ENCODE peak calls at places on chromosomes 5 and 9, in nine cellular contexts. E, J, W, Y, K, U, O, G and C are unnamed samples. For H3K27me3, H3K4me1 and H3K36me3, the result is how much of the 10 kb centered on the place peaks cover.

GRCh38 chr5:76325876-76326491 is 77.1 kb upstream of the IQGAP2 start:
- DNase-seq in E (no peak), J (no peak), W (no peak), Y (peak), K (no peak), U (no peak), O (no peak), G (no peak), C (no peak)

GRCh38 chr5:172086312-172086975 is 80.0 kb upstream of the FBXW11 start:
- DNase-seq in E (no peak), J (no peak), W (no peak), Y (no peak), K (no peak), U (no peak), O (no peak), G (no peak), C (no peak)

GRCh38 chr9:134367796-134368490 is 41.7 kb downstream of the RXRA start:
- DNase-seq in E (no peak), J (no peak), W (peak), Y (no peak), K (no peak), U (peak), O (no peak), G (no peak), C (no peak)

GRCh38 chr9:14482856-14483255 is 168.9 kb upstream of the NFIB start:
- DNase-seq in E (no peak), J (no peak), W (no peak), Y (no peak), K (no peak), U (no peak), O (no peak), G (no peak), C (no peak)

GRCh38 chr9:106868565-106868964 is 5.6 kb downstream of the ZNF462 start:
- DNase-seq in E (no peak), J (peak), W (no peak), Y (no peak), K (no peak), U (no peak), O (no peak), G (no peak), C (no peak)

GRCh38 chr9:125110464-125110863 is 32.9 kb downstream of the SCAI start:
- DNase-seq in E (no peak), J (no peak), W (no peak), Y (no peak), K (peak), U (no peak), O (no peak), G (no peak), C (no peak)

GRCh38 chr9:128001411-128002298 is 20.9 kb upstream of the EEIG1 start:
- DNase-seq in E (no peak), J (no peak), W (peak), Y (no peak), K (no peak), U (no peak), O (peak), G (no peak), C (peak)

GRCh38 chr5:131377785-131378325 is 114.0 kb downstream of the CDC42SE2 start:
- DNase-seq in E (no peak), J (no peak), W (no peak), Y (no peak), K (no peak), U (no peak), O (peak), G (no peak), C (no peak)

GRCh38 chr9:126373241-126373640 is 46.6 kb downstream of the MVB12B start:
- DNase-seq in E (no peak), J (no peak), W (no peak), Y (no peak), K (no peak), U (no peak), O (peak), G (no peak), C (peak)

GRCh38 chr5:138552700-138553099 is 9.7 kb upstream of the ETF1 start:
- DNase-seq in E (no peak), J (no peak), W (no peak), Y (no peak), K (no peak), U (no peak), O (no peak), G (no peak), C (no peak)

GRCh38 chr9:21084242-21084850 is 6.6 kb upstream of the IFNB1 start:
- DNase-seq in E (no peak), J (no peak), W (no peak), Y (no peak), K (no peak), U (no peak), O (no peak), G (no peak), C (no peak)

GRCh38 chr9:34988218-34989055 is 1.1 kb upstream of the DNAJB5 start:
- DNase-seq in E (peak), J (peak), W (peak), Y (peak), K (no peak), U (no peak), O (no peak), G (peak), C (no peak)

GRCh38 chr5:38929838-38930237 is 84.0 kb downstream of the OSMR start:
- DNase-seq in E (no peak), J (no peak), W (no peak), Y (no peak), K (no peak), U (no peak), O (no peak), G (no peak), C (no peak)

GRCh38 chr9:70587143-70587710 is 172.8 kb upstream of the KLF9 start:
- DNase-seq in E (no peak), J (no peak), W (no peak), Y (no peak), K (no peak), U (no peak), O (peak), G (peak), C (peak)

GRCh38 chr5:54643679-54644078 is 126.1 kb downstream of the SNX18 start:
- DNase-seq in E (no peak), J (no peak), W (no peak), Y (no peak), K (no peak), U (no peak), O (peak), G (no peak), C (peak)

GRCh38 chr5:135977375-135977928 is 22.7 kb upstream of the LECT2 start:
- DNase-seq in E (peak), J (peak), W (no peak), Y (peak), K (no peak), U (peak), O (peak), G (peak), C (no peak)

GRCh38 chr5:17325770-17326599 is 108.6 kb downstream of the BASP1 start:
- DNase-seq in E (no peak), J (no peak), W (no peak), Y (no peak), K (no peak), U (no peak), O (no peak), G (no peak), C (peak)

GRCh38 chr9:14314424-14314928 is 535 bp upstream of the NFIB start:
- DNase-seq in E (peak), J (peak), W (peak), Y (no peak), K (peak), U (peak), O (peak), G (peak), C (peak)

GRCh38 chr5:42875785-42876374 is 64.2 kb upstream of the SELENOP start:
- DNase-seq in E (no peak), J (no peak), W (no peak), Y (no peak), K (no peak), U (no peak), O (no peak), G (no peak), C (no peak)

GRCh38 chr5:152701305-152701704 is 296.2 kb upstream of the NMUR2 start:
- DNase-seq in E (no peak), J (no peak), W (no peak), Y (no peak), K (no peak), U (no peak), O (no peak), G (no peak), C (no peak)

GRCh38 chr9:133521122-133522072 is 3.4 kb downstream of the MYMK start:
- DNase-seq in E (no peak), J (no peak), W (no peak), Y (no peak), K (no peak), U (peak), O (no peak), G (no peak), C (no peak)

GRCh38 chr5:142720561-142721275 is 34.8 kb upstream of the FGF1 start:
- DNase-seq in E (peak), J (peak), W (no peak), Y (no peak), K (no peak), U (peak), O (peak), G (peak), C (no peak)

GRCh38 chr9:19788614-19789271 is at the start of gene SLC24A2:
- DNase-seq in E (peak), J (no peak), W (peak), Y (no peak), K (no peak), U (no peak), O (no peak), G (no peak), C (no peak)

GRCh38 chr5:143248822-143249579 is 154.5 kb downstream of the NR3C1 start:
- DNase-seq in E (no peak), J (no peak), W (no peak), Y (no peak), K (no peak), U (no peak), O (peak), G (no peak), C (peak)

GRCh38 chr5:74516217-74516636 is 124.3 kb downstream of the ENC1 start:
- DNase-seq in E (no peak), J (no peak), W (no peak), Y (no peak), K (no peak), U (no peak), O (peak), G (peak), C (peak)

GRCh38 chr5:102561894-102562760 is 63.3 kb upstream of the SLCO6A1 start:
- DNase-seq in E (no peak), J (peak), W (no peak), Y (no peak), K (no peak), U (no peak), O (no peak), G (no peak), C (peak)

GRCh38 chr5:89313044-89313443 is 430.1 kb upstream of the MEF2C start:
- DNase-seq in E (no peak), J (no peak), W (no peak), Y (no peak), K (no peak), U (no peak), O (peak), G (no peak), C (peak)

GRCh38 chr5:138699482-138699881 is 53.7 kb upstream of the CTNNA1 start:
- DNase-seq in E (no peak), J (no peak), W (no peak), Y (no peak), K (no peak), U (no peak), O (no peak), G (no peak), C (no peak)

GRCh38 chr5:139748505-139748826 is 47.1 kb upstream of the PSD2 start:
- DNase-seq in E (no peak), J (no peak), W (no peak), Y (no peak), K (no peak), U (no peak), O (no peak), G (no peak), C (no peak)
- H3K27me3 ChIP-seq in E (under half), J (half or more), W (under half), Y (under half), K (under half), U (under half), O (under half), G (under half), C (under half)

DNA sequence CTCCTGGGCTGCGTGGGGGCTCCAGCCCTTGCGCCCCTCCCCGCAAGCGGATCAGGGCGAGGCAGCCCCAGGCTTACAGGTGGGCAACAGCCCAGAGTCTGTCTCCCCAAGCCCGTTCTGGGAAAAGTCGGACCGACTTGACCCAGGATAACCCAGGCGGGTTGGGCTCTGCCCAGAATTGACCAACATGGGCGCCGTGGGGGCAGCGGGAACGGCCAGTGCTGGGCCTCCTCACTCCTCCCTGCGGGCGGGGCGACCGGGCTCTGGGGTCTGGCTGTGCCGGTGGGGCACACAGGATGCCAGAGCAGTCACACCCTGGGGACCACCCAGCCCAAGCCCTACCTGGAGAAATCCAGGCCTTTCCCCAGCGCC is 15.3 kb upstream of the SYNPO start:
- DNase-seq in E (peak), J (peak), W (no peak), Y (no peak), K (no peak), U (peak), O (no peak), G (peak), C (no peak)
- H3K4me1 ChIP-seq in E (under half), J (half or more), W (under half), Y (under half), K (half or more), U (half or more), O (under half), G (half or more), C (half or more)

DNA sequence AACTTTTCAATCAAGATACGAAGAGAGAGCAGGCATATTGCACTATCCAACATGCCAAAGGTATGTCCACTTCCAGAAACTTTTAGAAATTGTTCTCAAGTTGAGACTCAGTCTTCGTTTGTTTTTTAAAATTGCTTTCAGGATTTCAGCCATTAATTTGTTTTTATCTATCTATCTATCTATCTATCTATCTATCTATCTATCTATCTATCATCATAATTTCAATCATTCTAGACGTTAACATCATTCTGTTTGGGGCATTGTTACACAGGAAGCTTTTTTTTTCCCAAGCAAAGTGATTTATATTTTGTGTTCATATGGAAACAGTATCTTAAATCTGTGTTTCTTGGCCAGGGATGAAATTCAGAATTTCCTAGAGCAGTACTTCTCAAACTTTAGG is 7.6 kb downstream of the ERAP2 start:
- DNase-seq in E (no peak), J (no peak), W (no peak), Y (no peak), K (no peak), U (no peak), O (no peak), G (no peak), C (no peak)
- H3K36me3 ChIP-seq in E (under half), J (under half), W (under half), Y (under half), K (under half), U (under half), O (under half), G (half or more), C (under half)

GRCh38 chr9:137105814-137106661 is 8.5 kb downstream of the DPP7 start:
- DNase-seq in E (peak), J (no peak), W (no peak), Y (no peak), K (no peak), U (no peak), O (no peak), G (no peak), C (no peak)
- H3K27me3 ChIP-seq in E (under half), J (under half), W (under half), Y (under half), K (under half), U (under half), O (under half), G (under half), C (under half)

GRCh38 chr5:148209151-148209550 is 6.3 kb downstream of the SPINK6 start:
- DNase-seq in E (no peak), J (no peak), W (no peak), Y (no peak), K (no peak), U (no peak), O (no peak), G (no peak), C (no peak)
- H3K4me1 ChIP-seq in E (under half), J (under half), W (under half), Y (under half), K (under half), U (under half), O (under half), G (under half), C (under half)

GRCh38 chr5:658103-658502 is 35.0 kb downstream of the TPPP start:
- DNase-seq in E (no peak), J (peak), W (no peak), Y (no peak), K (no peak), U (no peak), O (no peak), G (peak), C (no peak)

GRCh38 chr5:661891-662750 is 31.0 kb downstream of the TPPP start:
- DNase-seq in E (no peak), J (peak), W (no peak), Y (no peak), K (no peak), U (no peak), O (no peak), G (no peak), C (no peak)

GRCh38 chr5:659496-660263 is 33.5 kb downstream of the TPPP start:
- DNase-seq in E (no peak), J (peak), W (no peak), Y (no peak), K (no peak), U (no peak), O (no peak), G (peak), C (no peak)

GRCh38 chr5:662751-663435 is 30.3 kb downstream of the TPPP start:
- DNase-seq in E (no peak), J (peak), W (no peak), Y (no peak), K (no peak), U (no peak), O (no peak), G (peak), C (no peak)

GRCh38 chr5:660491-661030 is 32.6 kb downstream of the TPPP start:
- DNase-seq in E (no peak), J (peak), W (no peak), Y (no peak), K (no peak), U (no peak), O (no peak), G (peak), C (no peak)
- H3K36me3 ChIP-seq in E (under half), J (half or more), W (under half), Y (under half), K (under half), U (under half), O (under half), G (half or more), C (under half)

GRCh38 chr9:89617978-89618377 is 13.2 kb downstream of the GADD45G start:
- DNase-seq in E (no peak), J (peak), W (no peak), Y (no peak), K (no peak), U (peak), O (no peak), G (no peak), C (no peak)
- H3K27me3 ChIP-seq in E (under half), J (under half), W (under half), Y (under half), K (under half), U (under half), O (under half), G (under half), C (under half)

DNA sequence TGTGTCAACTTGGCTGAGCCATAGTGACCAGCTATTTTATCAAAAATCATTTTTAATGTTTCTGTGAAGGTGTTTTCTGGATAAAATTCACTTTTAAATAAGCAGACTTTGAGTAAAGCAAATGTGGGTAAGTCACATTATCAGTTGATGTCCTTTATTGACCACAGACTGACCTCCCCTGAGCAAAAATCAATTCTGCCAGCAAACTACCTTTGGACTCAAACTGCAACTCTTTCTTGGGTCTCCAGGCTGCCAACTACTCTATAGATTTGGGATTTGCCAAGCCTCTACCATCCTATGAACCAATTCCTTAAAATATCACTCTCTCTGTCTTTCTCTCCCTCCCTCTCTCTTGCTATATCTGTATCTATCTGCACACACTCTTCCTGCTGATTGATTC is 1571.7 kb upstream of the NUDT12 start:
- DNase-seq in E (no peak), J (no peak), W (no peak), Y (no peak), K (no peak), U (no peak), O (no peak), G (no peak), C (no peak)
- H3K4me1 ChIP-seq in E (under half), J (under half), W (under half), Y (under half), K (under half), U (under half), O (under half), G (under half), C (under half)